ENCODE peak calls at places on chromosome 13, in ten cellular contexts. J, A, G, K, N, L, V, D, W and M are unnamed samples.

GRCh38 chr13:84400711-84401110 is 518.4 kb upstream of the SLITRK1 start:
- DNase-seq in D (no peak), L (no peak), N (no peak), K (no peak), V (no peak), W (peak), A (no peak), G (no peak), J (no peak), M (peak)

GRCh38 chr13:86446311-86446710 is 647.1 kb upstream of the SLITRK6 start:
- DNase-seq in A (peak), J (no peak), L (no peak), V (no peak), G (no peak), D (no peak), W (peak), K (no peak), N (peak), M (no peak)

GRCh38 chr13:36275190-36276002 is 22.2 kb downstream of the CCDC169 start:
- DNase-seq in N (peak), J (no peak), A (no peak), K (peak), W (peak), D (no peak), G (no peak), L (no peak), V (no peak), M (no peak)

GRCh38 chr13:94464771-94465170 is 14.7 kb downstream of the DCT start:
- DNase-seq in A (no peak), G (no peak), N (no peak), V (peak), L (no peak), W (no peak), K (no peak), J (no peak), D (no peak), M (no peak)

GRCh38 chr13:30679483-30680330 is 55.6 kb upstream of the ALOX5AP start:
- DNase-seq in V (peak), L (no peak), A (peak), N (peak), K (no peak), G (no peak), D (no peak), J (no peak), W (peak), M (no peak)

GRCh38 chr13:21012841-21013681 is 48.3 kb downstream of the LATS2 start:
- DNase-seq in K (peak), A (no peak), G (no peak), L (no peak), N (no peak), V (no peak), W (no peak), J (no peak), D (no peak), M (peak)

GRCh38 chr13:33799950-33800592 is 17.9 kb upstream of the RFC3 start:
- DNase-seq in D (no peak), J (no peak), K (no peak), W (peak), V (no peak), L (no peak), A (no peak), N (no peak), G (no peak), M (peak)

GRCh38 chr13:109941951-109942350 is 155.6 kb upstream of the IRS2 start:
- DNase-seq in J (no peak), D (no peak), A (no peak), G (no peak), V (no peak), L (no peak), W (peak), N (no peak), K (no peak), M (no peak)